ENCODE peak calls at places on chromosomes 6 and 20, in four cellular contexts. One of them, this sample, is unnamed.
A peak's percentile ranks its signal among the peaks of the same experiment; 100 is the strongest.

GRCh38 chr20:1332749-1333300 is 3.9 kb upstream of the SDCBP2 start:
- DNase-seq in right cardiac atrium: no peak
- DNase-seq in SK-N-SH: no peak
- DNase-seq in IMR-90: no peak
- DNase-seq in this sample: no peak

GRCh38 chr6:113739066-113739655 is 118.0 kb upstream of the MARCKS start:
- DNase-seq in SK-N-SH: no peak
- DNase-seq in right cardiac atrium: no peak
- DNase-seq in IMR-90: no peak
- DNase-seq in this sample: no peak

GRCh38 chr20:45487231-45487635 is 17.7 kb downstream of the WFDC2 start:
- DNase-seq in right cardiac atrium: no peak
- DNase-seq in IMR-90: no peak
- DNase-seq in SK-N-SH: peak; percentile 50
- DNase-seq in this sample: peak; percentile 83

GRCh38 chr6:20031342-20031741 is 180.9 kb downstream of the MBOAT1 start:
- DNase-seq in SK-N-SH: no peak
- DNase-seq in IMR-90: no peak
- DNase-seq in right cardiac atrium: no peak
- DNase-seq in this sample: no peak

GRCh38 chr6:153043719-153044118 is 41.2 kb upstream of the MTRF1L start:
- DNase-seq in SK-N-SH: no peak
- DNase-seq in IMR-90: no peak
- DNase-seq in right cardiac atrium: no peak
- DNase-seq in this sample: no peak

GRCh38 chr6:118387921-118388701 is 160.0 kb upstream of the PLN start:
- DNase-seq in IMR-90: peak; percentile 96
- DNase-seq in right cardiac atrium: no peak
- DNase-seq in SK-N-SH: no peak
- DNase-seq in this sample: peak; percentile 64

GRCh38 chr6:85670573-85670972 is 27.9 kb upstream of the SYNCRIP start:
- DNase-seq in right cardiac atrium: no peak
- DNase-seq in IMR-90: peak; percentile 55
- DNase-seq in SK-N-SH: no peak
- DNase-seq in this sample: no peak

GRCh38 chr6:75818061-75818855 is 69.2 kb downstream of the MYO6 start:
- DNase-seq in IMR-90: peak; percentile 56
- DNase-seq in right cardiac atrium: no peak
- DNase-seq in SK-N-SH: no peak
- DNase-seq in this sample: no peak

GRCh38 chr6:90266845-90267621 is 29.6 kb downstream of the BACH2 start:
- DNase-seq in IMR-90: no peak
- DNase-seq in SK-N-SH: no peak
- DNase-seq in right cardiac atrium: no peak
- DNase-seq in this sample: no peak

GRCh38 chr6:90268178-90268577 is 28.5 kb downstream of the BACH2 start:
- DNase-seq in IMR-90: no peak
- DNase-seq in right cardiac atrium: no peak
- DNase-seq in SK-N-SH: no peak
- DNase-seq in this sample: no peak

GRCh38 chr6:90261801-90262200 is 34.8 kb downstream of the BACH2 start:
- DNase-seq in SK-N-SH: no peak
- DNase-seq in IMR-90: no peak
- DNase-seq in right cardiac atrium: no peak
- DNase-seq in this sample: no peak

GRCh38 chr6:90269334-90269733 is 27.3 kb downstream of the BACH2 start:
- DNase-seq in IMR-90: no peak
- DNase-seq in SK-N-SH: no peak
- DNase-seq in right cardiac atrium: no peak
- DNase-seq in this sample: no peak

GRCh38 chr6:90263653-90264052 is 33.0 kb downstream of the BACH2 start:
- DNase-seq in SK-N-SH: no peak
- DNase-seq in IMR-90: peak; percentile 92
- DNase-seq in right cardiac atrium: no peak
- DNase-seq in this sample: no peak
- H3K27ac ChIP-seq in SK-N-SH: no peak overlapping the region
- H3K27ac ChIP-seq in IMR-90: no peak overlapping the region
- H3K27ac ChIP-seq in right cardiac atrium: no peak overlapping the region
- H3K27ac ChIP-seq in this sample: no peak overlapping the region

GRCh38 chr20:31695849-31696804 is 26.5 kb downstream of the BCL2L1 start:
- DNase-seq in right cardiac atrium: no peak
- DNase-seq in SK-N-SH: no peak
- DNase-seq in IMR-90: peak; percentile 57
- DNase-seq in this sample: peak; percentile 83
- H3K27ac ChIP-seq in right cardiac atrium: peak overlapping the region; percentile 39
- H3K27ac ChIP-seq in SK-N-SH: no peak overlapping the region
- H3K27ac ChIP-seq in IMR-90: peak overlapping the region; percentile 45
- H3K27ac ChIP-seq in this sample: peak overlapping the region; percentile 99

DNA sequence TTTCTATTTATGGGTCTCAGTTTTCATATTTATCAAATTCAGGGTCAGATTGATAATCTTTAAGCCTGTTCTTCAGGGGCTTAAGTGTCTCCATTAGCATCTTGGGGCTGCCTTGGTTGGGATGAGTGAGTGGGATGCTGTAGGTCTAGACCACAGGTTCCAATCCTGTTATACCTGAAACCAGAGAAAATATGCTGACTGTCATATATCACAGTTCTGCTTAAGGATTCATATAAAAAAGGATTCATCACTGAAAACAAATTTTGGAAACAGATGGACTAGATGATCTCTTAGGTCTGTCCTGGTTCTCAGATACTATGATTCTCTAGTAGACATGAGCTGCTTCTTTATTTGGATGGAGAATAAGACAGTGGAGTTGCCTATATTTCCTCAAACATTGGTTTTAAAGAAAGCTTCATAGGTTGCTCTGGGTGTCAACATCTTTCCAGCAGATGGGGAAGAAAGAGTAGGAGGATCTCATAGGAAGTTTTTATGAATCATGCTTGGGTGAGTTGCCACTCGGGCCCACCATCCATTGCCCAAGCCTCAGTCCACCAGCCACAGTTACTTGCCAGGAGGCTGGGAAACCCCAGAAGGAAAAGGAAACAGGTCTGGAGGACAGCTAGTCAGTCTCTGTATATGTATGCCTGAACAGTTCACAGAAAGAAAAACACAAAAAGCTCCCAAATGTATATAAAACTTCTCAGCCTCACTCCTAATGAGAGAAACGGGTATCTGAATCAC is 42.9 kb upstream of the MAP7 start:
- DNase-seq in right cardiac atrium: no peak
- DNase-seq in IMR-90: peak; percentile 86
- DNase-seq in SK-N-SH: no peak
- DNase-seq in this sample: no peak
- H3K27ac ChIP-seq in right cardiac atrium: no peak overlapping the region
- H3K27ac ChIP-seq in IMR-90: peak overlapping the region; percentile 88
- H3K27ac ChIP-seq in SK-N-SH: peak overlapping the region; percentile 65
- H3K27ac ChIP-seq in this sample: peak overlapping the region; percentile 68

DNA sequence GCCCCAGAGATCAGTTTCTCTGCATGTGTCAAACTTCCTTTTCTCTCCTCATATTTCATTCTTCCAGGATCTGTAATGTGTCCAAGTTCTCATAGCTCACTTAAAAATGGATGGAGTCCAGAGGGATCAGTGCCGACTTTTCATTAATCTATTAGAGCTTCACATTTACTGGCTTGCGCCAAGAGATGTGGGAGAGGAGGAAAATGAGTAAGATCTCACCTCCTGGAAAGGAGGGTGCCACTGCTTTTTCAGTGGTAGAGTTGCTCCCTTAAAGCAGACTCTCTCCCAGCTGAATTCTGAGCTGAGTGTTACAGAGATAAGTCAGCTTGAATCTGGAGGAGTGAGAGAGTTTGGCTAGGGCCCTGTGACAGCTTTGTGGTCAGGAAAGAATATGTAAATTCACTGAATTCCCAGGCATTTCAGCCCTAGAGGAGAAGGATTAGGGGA is 175.9 kb downstream of the SOX4 start:
- DNase-seq in SK-N-SH: no peak
- DNase-seq in IMR-90: peak; percentile 98
- DNase-seq in right cardiac atrium: no peak
- DNase-seq in this sample: no peak
- H3K27ac ChIP-seq in SK-N-SH: peak overlapping the region; percentile 77
- H3K27ac ChIP-seq in IMR-90: peak overlapping the region; percentile 41
- H3K27ac ChIP-seq in right cardiac atrium: peak overlapping the region; percentile 67
- H3K27ac ChIP-seq in this sample: peak overlapping the region; percentile 79

DNA sequence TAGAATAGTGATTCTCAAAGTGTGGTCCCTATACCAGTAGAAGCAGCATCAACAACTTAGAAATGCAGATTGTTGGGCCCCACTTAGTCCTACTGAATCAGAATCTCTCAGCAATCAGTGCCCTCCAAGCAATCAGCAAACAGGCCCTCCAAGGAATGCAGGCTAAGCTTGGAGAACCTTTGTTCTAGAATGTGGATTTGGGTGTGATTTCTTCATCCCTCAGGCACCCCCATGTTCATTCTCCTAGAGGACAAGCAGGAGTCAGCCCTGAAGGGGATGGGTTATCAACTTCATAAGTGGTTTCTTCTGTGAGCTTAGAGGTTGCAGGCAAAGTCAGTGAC is 40.5 kb upstream of the TAF8 start:
- DNase-seq in IMR-90: no peak
- DNase-seq in SK-N-SH: no peak
- DNase-seq in right cardiac atrium: no peak
- DNase-seq in this sample: no peak
- H3K27ac ChIP-seq in IMR-90: no peak overlapping the region
- H3K27ac ChIP-seq in SK-N-SH: no peak overlapping the region
- H3K27ac ChIP-seq in right cardiac atrium: no peak overlapping the region
- H3K27ac ChIP-seq in this sample: no peak overlapping the region

GRCh38 chr6:91161246-91161645 is 574.4 kb upstream of the MAP3K7 start:
- DNase-seq in right cardiac atrium: no peak
- DNase-seq in IMR-90: no peak
- DNase-seq in SK-N-SH: no peak
- DNase-seq in this sample: no peak
- H3K27ac ChIP-seq in right cardiac atrium: no peak overlapping the region
- H3K27ac ChIP-seq in IMR-90: no peak overlapping the region
- H3K27ac ChIP-seq in SK-N-SH: no peak overlapping the region
- H3K27ac ChIP-seq in this sample: no peak overlapping the region

GRCh38 chr6:53873922-53874321 is 79.1 kb downstream of the LRRC1 start:
- DNase-seq in IMR-90: peak; percentile 51
- DNase-seq in SK-N-SH: no peak
- DNase-seq in right cardiac atrium: no peak
- DNase-seq in this sample: no peak

GRCh38 chr6:53877151-53877550 is 82.3 kb downstream of the LRRC1 start:
- DNase-seq in IMR-90: no peak
- DNase-seq in right cardiac atrium: no peak
- DNase-seq in SK-N-SH: no peak
- DNase-seq in this sample: no peak

GRCh38 chr6:53879608-53880007 is 84.8 kb downstream of the LRRC1 start:
- DNase-seq in IMR-90: peak; percentile 20
- DNase-seq in SK-N-SH: no peak
- DNase-seq in right cardiac atrium: no peak
- DNase-seq in this sample: no peak

DNA sequence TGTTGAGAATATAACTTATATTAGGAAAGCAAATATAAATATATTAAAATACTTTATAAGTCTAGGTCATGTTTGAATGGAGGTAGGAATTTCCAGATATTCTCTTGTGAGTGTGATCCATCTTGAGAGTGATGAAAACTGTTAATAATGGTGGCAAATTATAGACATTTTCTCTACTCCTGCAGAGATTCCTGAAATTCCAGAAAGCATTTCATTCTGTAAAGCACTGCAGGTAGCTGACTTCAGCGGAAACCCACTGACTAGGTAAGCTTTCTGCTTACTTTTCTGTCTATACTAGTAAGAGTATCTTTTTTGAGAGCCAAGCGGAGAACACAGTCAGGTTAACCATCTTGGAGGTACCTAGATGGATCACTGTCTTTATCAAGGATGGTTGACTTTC is 84.0 kb downstream of the LRRC1 start:
- DNase-seq in SK-N-SH: no peak
- DNase-seq in right cardiac atrium: no peak
- DNase-seq in IMR-90: no peak
- DNase-seq in this sample: no peak
- H3K27ac ChIP-seq in SK-N-SH: no peak overlapping the region
- H3K27ac ChIP-seq in right cardiac atrium: no peak overlapping the region
- H3K27ac ChIP-seq in IMR-90: no peak overlapping the region
- H3K27ac ChIP-seq in this sample: no peak overlapping the region

GRCh38 chr20:19981091-19981490 is 36.1 kb upstream of the NAA20 start:
- DNase-seq in SK-N-SH: no peak
- DNase-seq in IMR-90: peak; percentile 59
- DNase-seq in right cardiac atrium: no peak
- DNase-seq in this sample: no peak
- H3K27ac ChIP-seq in SK-N-SH: no peak overlapping the region
- H3K27ac ChIP-seq in IMR-90: peak overlapping the region; percentile 0
- H3K27ac ChIP-seq in right cardiac atrium: peak overlapping the region; percentile 94
- H3K27ac ChIP-seq in this sample: peak overlapping the region; percentile 97

GRCh38 chr6:91482498-91482897 is 895.6 kb upstream of the MAP3K7 start:
- DNase-seq in IMR-90: no peak
- DNase-seq in SK-N-SH: no peak
- DNase-seq in right cardiac atrium: no peak
- DNase-seq in this sample: no peak
- H3K27ac ChIP-seq in IMR-90: no peak overlapping the region
- H3K27ac ChIP-seq in SK-N-SH: no peak overlapping the region
- H3K27ac ChIP-seq in right cardiac atrium: no peak overlapping the region
- H3K27ac ChIP-seq in this sample: no peak overlapping the region

GRCh38 chr6:129638055-129639019 is 71.6 kb downstream of the ARHGAP18 start:
- DNase-seq in IMR-90: peak; percentile 90
- DNase-seq in right cardiac atrium: no peak
- DNase-seq in SK-N-SH: no peak
- DNase-seq in this sample: no peak
- H3K27ac ChIP-seq in IMR-90: no peak overlapping the region
- H3K27ac ChIP-seq in right cardiac atrium: no peak overlapping the region
- H3K27ac ChIP-seq in SK-N-SH: peak overlapping the region; percentile 41
- H3K27ac ChIP-seq in this sample: no peak overlapping the region

This sample was measured in RWPE2.